ENCODE peak calls at places on chromosomes 7 and 10, in four cellular contexts. N, I, D and T are unnamed samples.

GRCh38 chr7:127881564-127881963 is 149.7 kb downstream of the LRRC4 start:
- DNase-seq in D (no peak), N (no peak), I (no peak), T (no peak)

GRCh38 chr7:98244871-98245270 is 7.2 kb downstream of the TECPR1 start:
- DNase-seq in D (no peak), N (no peak), I (no peak), T (no peak)

GRCh38 chr7:233456-234035 is 41.2 kb downstream of the FAM20C start:
- DNase-seq in N (no peak), D (peak; percentile 42), I (no peak), T (no peak)

GRCh38 chr7:44602576-44602910 is 3.9 kb upstream of the OGDH start:
- DNase-seq in N (no peak), I (no peak), D (no peak), T (no peak)

GRCh38 chr7:156162451-156162850 is 350.2 kb upstream of the SHH start:
- DNase-seq in D (no peak), N (no peak), I (no peak), T (no peak)

GRCh38 chr10:93334901-93335312 is 147.2 kb downstream of the MYOF start:
- DNase-seq in D (peak; percentile 73), N (no peak), I (no peak), T (no peak)

GRCh38 chr10:113036636-113037035 is 86.6 kb downstream of the TCF7L2 start:
- DNase-seq in N (no peak), D (no peak), I (no peak), T (no peak)

GRCh38 chr10:74033724-74034123 is 35.8 kb downstream of the VCL start:
- DNase-seq in N (no peak), D (no peak), I (no peak), T (no peak)

GRCh38 chr7:25549315-25549933 is 321.1 kb upstream of the NPVF start:
- DNase-seq in D (no peak), N (no peak), I (no peak), T (no peak)

GRCh38 chr10:48237856-48238250 is 36.6 kb downstream of the FRMPD2 start:
- DNase-seq in I (no peak), N (no peak), D (no peak), T (no peak)

GRCh38 chr7:2726316-2727018 is 38.5 kb downstream of the AMZ1 start:
- DNase-seq in N (no peak), D (no peak), I (no peak), T (no peak)
- H3K4me1 ChIP-seq in N (peaks cover 1% of the 10 kb centered on the region), D (no peaks in the 10 kb centered on the region), I (no peaks in the 10 kb centered on the region), T (peaks cover 12% of the 10 kb centered on the region)

GRCh38 chr7:99621271-99621670 is 4.5 kb downstream of the ZSCAN25 start:
- DNase-seq in I (no peak), N (no peak), D (no peak), T (no peak)

GRCh38 chr7:99619571-99620130 is 2.9 kb downstream of the ZSCAN25 start:
- DNase-seq in N (no peak), I (no peak), D (no peak), T (no peak)

GRCh38 chr7:99616359-99617186 is at the start of gene ZSCAN25:
- DNase-seq in I (peak; percentile 95), D (peak; percentile 94), N (peak; percentile 96), T (peak; percentile 92)

GRCh38 chr7:99617187-99617781 is 538 bp downstream of the ZSCAN25 start:
- DNase-seq in N (no peak), I (no peak), D (peak; percentile 5), T (no peak)

GRCh38 chr7:99618726-99619125 is 2.0 kb downstream of the ZSCAN25 start:
- DNase-seq in I (no peak), N (no peak), D (peak; percentile 93), T (no peak)
- H3K4me2 ChIP-seq in I (no peak overlapping the region), N (no peak overlapping the region), D (peak overlapping the region; percentile 85), T (peak overlapping the region; percentile 97)

GRCh38 chr10:86802709-86803108 is 46.3 kb downstream of the BMPR1A start:
- DNase-seq in D (no peak), N (no peak), I (no peak), T (no peak)

GRCh38 chr10:86801995-86802394 is 45.6 kb downstream of the BMPR1A start:
- DNase-seq in I (no peak), D (no peak), N (no peak), T (no peak)

GRCh38 chr10:86804805-86805204 is 48.4 kb downstream of the BMPR1A start:
- DNase-seq in N (no peak), I (no peak), D (no peak), T (no peak)

GRCh38 chr10:86799188-86799845 is 42.9 kb downstream of the BMPR1A start:
- DNase-seq in I (no peak), N (no peak), D (no peak), T (no peak)

DNA sequence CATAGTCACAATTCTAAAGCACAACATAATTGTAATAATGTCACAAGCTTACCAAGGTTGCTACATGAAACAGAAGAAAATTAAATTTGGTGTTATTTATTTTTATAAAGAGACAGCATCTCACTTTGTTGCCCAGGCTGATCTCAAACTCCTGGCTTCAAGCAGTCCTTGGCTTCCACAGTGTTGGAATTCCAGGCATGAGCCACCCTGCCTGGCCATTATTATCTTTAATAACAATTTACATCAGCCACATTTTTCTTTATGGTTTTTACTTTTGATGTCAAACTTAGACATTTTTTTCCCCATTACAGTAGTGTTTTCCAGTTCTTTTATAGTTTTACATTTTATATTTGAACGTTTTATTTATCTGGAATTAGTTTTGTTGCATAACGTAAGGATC is 46.7 kb downstream of the BMPR1A start:
- DNase-seq in I (no peak), N (no peak), D (peak; percentile 24), T (no peak)
- H3K4me1 ChIP-seq in I (peaks cover 10% of the 10 kb centered on the region), N (peaks cover 5% of the 10 kb centered on the region), D (peaks cover 23% of the 10 kb centered on the region), T (no peaks in the 10 kb centered on the region)

GRCh38 chr7:157811946-157812345 is 475.1 kb downstream of the DNAJB6 start:
- DNase-seq in D (no peak), I (no peak), N (no peak), T (no peak)

GRCh38 chr7:157816086-157816485 is 479.3 kb downstream of the DNAJB6 start:
- DNase-seq in D (no peak), N (no peak), I (no peak), T (no peak)

GRCh38 chr7:157813053-157813452 is 476.2 kb downstream of the DNAJB6 start:
- DNase-seq in N (no peak), I (no peak), D (no peak), T (no peak)

GRCh38 chr7:157815061-157816022 is 478.5 kb downstream of the DNAJB6 start:
- DNase-seq in D (no peak), I (no peak), N (no peak), T (no peak)

GRCh38 chr7:157813741-157814661 is 477.2 kb downstream of the DNAJB6 start:
- DNase-seq in D (no peak), N (no peak), I (no peak), T (no peak)
- H3K4me2 ChIP-seq in D (no peak overlapping the region), N (no peak overlapping the region), I (no peak overlapping the region), T (no peak overlapping the region)